ENCODE peak calls at places on chromosome X, in four cellular contexts. B is left kidney, T is body of pancreas, P is nephron progenitor cell. Q is an unnamed sample.

GRCh38 chrX:37825225-37825842 is 22.0 kb downstream of the DYNLT3 start:
- DNase-seq in P (peak), B (peak), T (peak), Q (no peak)

GRCh38 chrX:12866451-12867377 is at the start of gene TLR7:
- DNase-seq in T (no peak), B (no peak), P (no peak), Q (no peak)

GRCh38 chrX:17590892-17591740 is 146.2 kb upstream of the SCML1 start:
- DNase-seq in T (peak), P (peak), B (peak), Q (no peak)

GRCh38 chrX:123422875-123423274 is 238.8 kb downstream of the GRIA3 start:
- DNase-seq in P (peak), B (peak), T (peak), Q (no peak)

GRCh38 chrX:134013092-134013497 is 27.7 kb upstream of the GPC3 start:
- DNase-seq in P (no peak), T (no peak), B (no peak), Q (no peak)

GRCh38 chrX:25432396-25432795 is 416.6 kb upstream of the ARX start:
- DNase-seq in P (no peak), B (no peak), T (no peak), Q (no peak)

GRCh38 chrX:19907794-19908193 is 20.4 kb upstream of the SH3KBP1 start:
- DNase-seq in B (no peak), P (no peak), T (no peak), Q (no peak)

GRCh38 chrX:149527705-149528104 is 13.1 kb upstream of the EOLA1 start:
- DNase-seq in B (peak), P (no peak), T (peak), Q (no peak)

GRCh38 chrX:151830911-151831310 is 81.8 kb upstream of the MAGEA4 start:
- DNase-seq in T (no peak), B (peak), P (no peak), Q (no peak)

GRCh38 chrX:50436797-50437196 is 33.8 kb downstream of the DGKK start:
- DNase-seq in T (no peak), B (no peak), P (no peak), Q (no peak)

GRCh38 chrX:32185160-32185559 is 1026.2 kb downstream of the DMD start:
- DNase-seq in T (no peak), P (no peak), B (peak), Q (no peak)

GRCh38 chrX:17038681-17039161 is 92.3 kb downstream of the REPS2 start:
- DNase-seq in B (peak), P (no peak), T (no peak), Q (no peak)

GRCh38 chrX:1388651-1389050 is 3.3 kb downstream of the SLC25A6 start:
- DNase-seq in T (no peak), P (no peak), B (no peak), Q (no peak)

GRCh38 chrX:36159254-36159653 is 239.7 kb downstream of the CFAP47 start:
- DNase-seq in B (no peak), P (no peak), T (no peak), Q (no peak)

GRCh38 chrX:8971116-8971515 is 62.8 kb downstream of the FAM9B start:
- DNase-seq in T (no peak), B (peak), P (no peak), Q (peak)

GRCh38 chrX:68936186-68936585 is 107.4 kb downstream of the EFNB1 start:
- DNase-seq in T (no peak), P (no peak), B (peak), Q (no peak)

GRCh38 chrX:144006811-144007210 is 122.9 kb downstream of the UBE2NL start:
- DNase-seq in P (no peak), B (peak), T (no peak), Q (peak)

GRCh38 chrX:100863326-100863854 is 10.8 kb downstream of the NOX1 start:
- DNase-seq in B (peak), P (no peak), T (peak), Q (no peak)

GRCh38 chrX:55014897-55015299 is 14.7 kb downstream of the APEX2 start:
- DNase-seq in B (no peak), P (no peak), T (no peak), Q (no peak)

GRCh38 chrX:109974906-109975655 is 27.8 kb upstream of the TMEM164 start:
- DNase-seq in P (no peak), B (no peak), T (no peak), Q (no peak)

GRCh38 chrX:31580726-31581125 is 508.9 kb upstream of the FTHL17 start:
- DNase-seq in B (no peak), T (no peak), P (no peak), Q (no peak)

GRCh38 chrX:9530848-9531274 is 66.0 kb downstream of the TBL1X start:
- DNase-seq in P (peak), T (peak), B (peak), Q (no peak)

GRCh38 chrX:154506483-154507332 is 9.3 kb downstream of the FAM3A start:
- DNase-seq in P (no peak), T (no peak), B (no peak), Q (no peak)

GRCh38 chrX:20663287-20663686 is 396.6 kb upstream of the RPS6KA3 start:
- DNase-seq in B (no peak), P (no peak), T (no peak), Q (no peak)

GRCh38 chrX:40171513-40172168 is 73.9 kb upstream of the BCOR start:
- DNase-seq in T (no peak), B (peak), P (peak), Q (no peak)

GRCh38 chrX:47722260-47722659 is 63.3 kb upstream of the UXT start:
- DNase-seq in P (no peak), T (no peak), B (no peak), Q (no peak)

GRCh38 chrX:68060506-68061205 is 372.6 kb downstream of the OPHN1 start:
- DNase-seq in T (no peak), B (peak), P (no peak), Q (no peak)

GRCh38 chrX:17826609-17827496 is 34.2 kb downstream of the RAI2 start:
- DNase-seq in B (no peak), P (no peak), T (no peak), Q (no peak)

GRCh38 chrX:103878466-103879151 is 46.6 kb upstream of the RAB9B start:
- DNase-seq in T (no peak), P (no peak), B (peak), Q (no peak)

GRCh38 chrX:143429021-143429570 is 88.2 kb downstream of the SPANXN3 start:
- DNase-seq in B (no peak), T (no peak), P (no peak), Q (no peak)

Q was measured in LNCaP clone FGC.